ENCODE peak calls at places on chromosomes 16 and 17, in six cellular contexts. E is midbrain; G is H54; V is GM04504; Y is activated CD4-positive, CD25-positive, alpha-beta regulatory T cell; A is NCI-H1930. K is an unnamed sample.

GRCh38 chr16:35196313-35196712 is 1736.9 kb downstream of the TP53TG3F start:
- DNase-seq in E (no peak), G (no peak), V (no peak), Y (no peak), A (no peak), K (no peak)

GRCh38 chr17:31435581-31435980 is 44.1 kb downstream of the RAB11FIP4 start:
- DNase-seq in E (no peak), G (no peak), V (no peak), Y (no peak), A (no peak), K (no peak)

GRCh38 chr16:66662445-66663194 is 33.9 kb downstream of the CMTM4 start:
- DNase-seq in E (peak; percentile 68), G (peak; percentile 14), V (no peak), Y (no peak), A (no peak), K (peak; percentile 81)

GRCh38 chr16:82782715-82783251 is 156.0 kb downstream of the CDH13 start:
- DNase-seq in E (no peak), G (no peak), V (no peak), Y (no peak), A (no peak), K (no peak)

GRCh38 chr16:56649820-56650219 is 1.9 kb upstream of the MT1B start:
- DNase-seq in E (no peak), G (no peak), V (no peak), Y (no peak), A (no peak), K (no peak)

GRCh38 chr16:456891-457483 is 31.5 kb downstream of the RAB11FIP3 start:
- DNase-seq in E (peak; percentile 33), G (no peak), V (no peak), Y (no peak), A (no peak), K (peak; percentile 73)

GRCh38 chr16:1433756-1434155 is 2.9 kb downstream of the PERCC1 start:
- DNase-seq in E (no peak), G (no peak), V (no peak), Y (no peak), A (no peak), K (no peak)

GRCh38 chr17:81722184-81723120 is 10.4 kb downstream of the SLC25A10 start:
- DNase-seq in E (no peak), G (peak; percentile 51), V (no peak), Y (no peak), A (no peak), K (no peak)

GRCh38 chr17:27471321-27472269 is 15.3 kb downstream of the KSR1 start:
- DNase-seq in E (no peak), G (no peak), V (no peak), Y (no peak), A (no peak), K (no peak)

GRCh38 chr16:79966226-79966625 is 365.7 kb upstream of the MAF start:
- DNase-seq in E (no peak), G (no peak), V (no peak), Y (no peak), A (no peak), K (no peak)

GRCh38 chr17:78226752-78227454 is 4.5 kb upstream of the TMEM235 start:
- DNase-seq in E (no peak), G (peak; percentile 78), V (no peak), Y (no peak), A (no peak), K (peak; percentile 14)

GRCh38 chr16:23670137-23670776 is 8.4 kb upstream of the PLK1 start:
- DNase-seq in E (no peak), G (peak; percentile 42), V (peak; percentile 72), Y (no peak), A (no peak), K (no peak)

GRCh38 chr17:37368577-37368976 is 7.2 kb upstream of the C17orf78 start:
- DNase-seq in E (no peak), G (no peak), V (no peak), Y (no peak), A (no peak), K (no peak)

GRCh38 chr17:40559016-40559853 is 6.0 kb downstream of the CCR7 start:
- DNase-seq in E (no peak), G (no peak), V (no peak), Y (no peak), A (no peak), K (no peak)

GRCh38 chr17:27895110-27895895 is 2.1 kb upstream of the LYRM9 start:
- DNase-seq in E (peak; percentile 35), G (no peak), V (no peak), Y (no peak), A (no peak), K (peak; percentile 42)

K was measured in pons.